ENCODE peak calls at places on chromosomes 4 and X, in ten cellular contexts. G is MM.1S, F is mammary epithelial cell, S is hepatocyte, K is IMR-90, I is PC-3, W is GM23338, H is mesenchymal stem cell, J is SK-N-SH, R is H9. C is an unnamed sample.

GRCh38 chrX:130637591-130637990 is 235.8 kb downstream of the RBMX2 start:
- DNase-seq in G (no peak), W (no peak), I (no peak), R (no peak), S (no peak), H (peak), K (peak), J (no peak), F (no peak), C (peak)

GRCh38 chr4:6612961-6613675 is 27.4 kb upstream of the MRFAP1 start:
- DNase-seq in W (no peak), F (no peak), H (no peak), S (no peak), I (no peak), K (no peak), J (no peak), G (no peak), R (no peak), C (no peak)

GRCh38 chr4:15144249-15144966 is 142.1 kb downstream of the CPEB2 start:
- DNase-seq in J (no peak), G (no peak), S (no peak), F (no peak), I (no peak), K (no peak), H (no peak), W (no peak), R (no peak), C (no peak)

GRCh38 chr4:121721700-121722099 is 24.9 kb upstream of the ANXA5 start:
- DNase-seq in J (no peak), S (no peak), H (no peak), W (no peak), R (no peak), G (no peak), I (no peak), K (no peak), F (no peak), C (no peak)

GRCh38 chr4:38109370-38109769 is 149.2 kb downstream of the PTTG2 start:
- DNase-seq in J (no peak), S (no peak), I (no peak), G (no peak), H (no peak), K (no peak), W (no peak), R (no peak), F (no peak), C (no peak)

GRCh38 chr4:180217070-180217469 is 2026.1 kb upstream of the TENM3 start:
- DNase-seq in G (no peak), H (no peak), S (no peak), F (no peak), W (no peak), R (no peak), I (no peak), K (no peak), J (no peak), C (no peak)

GRCh38 chr4:35106091-35106734 is 1138.1 kb downstream of the ARAP2 start:
- DNase-seq in S (no peak), R (no peak), G (no peak), H (no peak), W (no peak), K (no peak), I (peak), J (no peak), F (no peak), C (no peak)

GRCh38 chr4:81378398-81378797 is 93.3 kb downstream of the RASGEF1B start:
- DNase-seq in I (no peak), G (no peak), J (no peak), R (no peak), H (no peak), K (no peak), S (no peak), W (no peak), F (no peak), C (no peak)

GRCh38 chr4:77104405-77105292 is 28.9 kb upstream of the CCNI start:
- DNase-seq in K (no peak), W (no peak), J (no peak), I (peak), F (peak), G (no peak), S (peak), H (no peak), R (no peak), C (peak)

GRCh38 chr4:102627831-102628523 is 126.8 kb downstream of the NFKB1 start:
- DNase-seq in S (no peak), G (no peak), R (no peak), J (no peak), I (peak), W (no peak), F (peak), K (peak), H (peak), C (peak)

GRCh38 chr4:91826186-91826585 is 477.6 kb upstream of the GRID2 start:
- DNase-seq in W (no peak), G (no peak), I (peak), H (peak), K (no peak), S (no peak), R (no peak), F (peak), J (no peak), C (peak)

GRCh38 chr4:147747787-147748454 is 16.0 kb downstream of the ARHGAP10 start:
- DNase-seq in G (no peak), W (no peak), K (no peak), I (no peak), R (no peak), F (no peak), H (no peak), J (no peak), S (no peak), C (no peak)

GRCh38 chr4:55258152-55258863 is 87.7 kb upstream of the SRD5A3 start:
- DNase-seq in W (no peak), S (no peak), R (no peak), G (no peak), J (no peak), F (no peak), K (no peak), H (peak), I (no peak), C (no peak)

GRCh38 chr4:84905646-84906045 is 60.8 kb downstream of the WDFY3 start:
- DNase-seq in F (no peak), W (no peak), I (no peak), R (no peak), G (no peak), K (no peak), H (no peak), S (no peak), J (no peak), C (no peak)

GRCh38 chrX:10496345-10496965 is 123.9 kb downstream of the MID1 start:
- DNase-seq in F (peak), G (peak), W (no peak), H (peak), I (no peak), S (no peak), K (peak), J (peak), R (no peak), C (peak)

GRCh38 chr4:39616651-39617050 is 22.0 kb downstream of the SMIM14 start:
- DNase-seq in R (no peak), K (no peak), J (no peak), H (no peak), F (no peak), G (no peak), S (no peak), W (no peak), I (no peak), C (peak)

GRCh38 chr4:3436798-3437581 is 4.8 kb upstream of the HGFAC start:
- DNase-seq in K (peak), R (no peak), I (peak), W (no peak), G (no peak), J (no peak), F (peak), H (peak), S (peak), C (peak)

GRCh38 chr4:82984459-82984858 is 26.2 kb downstream of the LIN54 start:
- DNase-seq in S (no peak), F (peak), J (no peak), I (peak), H (peak), G (no peak), W (peak), R (no peak), K (peak), C (peak)

GRCh38 chr4:108107729-108108382 is 60.9 kb downstream of the LEF1 start:
- DNase-seq in G (no peak), W (no peak), H (no peak), K (no peak), I (no peak), R (no peak), S (no peak), J (no peak), F (no peak), C (no peak)

GRCh38 chrX:281166-281999 is at the start of gene PLCXD1:
- DNase-seq in S (peak), I (no peak), J (peak), R (peak), G (peak), K (peak), H (peak), W (peak), F (no peak), C (no peak)

GRCh38 chrX:57977992-57978391 is 67.7 kb upstream of the ZXDA start:
- DNase-seq in G (no peak), R (no peak), W (no peak), J (no peak), I (peak), K (no peak), F (no peak), H (no peak), S (no peak), C (no peak)

GRCh38 chrX:69162466-69162865 is 2.8 kb downstream of the PJA1 start:
- DNase-seq in I (no peak), H (no peak), S (no peak), F (no peak), R (no peak), G (no peak), W (no peak), K (no peak), J (no peak), C (no peak)

GRCh38 chr4:78370625-78371372 is 180.8 kb upstream of the ANXA3 start:
- DNase-seq in K (no peak), W (peak), S (peak), G (no peak), H (no peak), F (peak), R (no peak), J (no peak), I (peak), C (no peak)

GRCh38 chr4:62162606-62163005 is 962.5 kb downstream of the ADGRL3 start:
- DNase-seq in W (peak), J (no peak), F (no peak), R (peak), H (no peak), S (no peak), I (peak), K (no peak), G (no peak), C (no peak)

GRCh38 chr4:169070071-169070894 is 60.2 kb upstream of the CBR4 start:
- DNase-seq in I (peak), F (peak), S (peak), G (no peak), K (peak), W (peak), R (peak), H (peak), J (no peak), C (peak)
- H3K4me2 ChIP-seq in I (peak), F (peak), S (peak), G (no peak), K (no peak), W (no peak), R (no peak), H (no peak), J (no peak), C (peak)

GRCh38 chr4:8207314-8207713 is 8.2 kb downstream of the SH3TC1 start:
- DNase-seq in R (no peak), S (no peak), G (no peak), I (no peak), F (no peak), J (no peak), K (no peak), W (no peak), H (no peak), C (no peak)

GRCh38 chr4:8204576-8205227 is 5.6 kb downstream of the SH3TC1 start:
- DNase-seq in W (no peak), S (no peak), J (no peak), R (no peak), K (no peak), I (no peak), F (no peak), H (no peak), G (no peak), C (no peak)

GRCh38 chr4:8205241-8205707 is 6.2 kb downstream of the SH3TC1 start:
- DNase-seq in F (peak), K (peak), R (no peak), G (no peak), I (no peak), H (peak), W (no peak), S (no peak), J (peak), C (no peak)

GRCh38 chr4:8203817-8204216 is 4.7 kb downstream of the SH3TC1 start:
- DNase-seq in K (no peak), I (no peak), S (no peak), J (no peak), R (no peak), G (no peak), F (no peak), W (no peak), H (no peak), C (no peak)

DNA sequence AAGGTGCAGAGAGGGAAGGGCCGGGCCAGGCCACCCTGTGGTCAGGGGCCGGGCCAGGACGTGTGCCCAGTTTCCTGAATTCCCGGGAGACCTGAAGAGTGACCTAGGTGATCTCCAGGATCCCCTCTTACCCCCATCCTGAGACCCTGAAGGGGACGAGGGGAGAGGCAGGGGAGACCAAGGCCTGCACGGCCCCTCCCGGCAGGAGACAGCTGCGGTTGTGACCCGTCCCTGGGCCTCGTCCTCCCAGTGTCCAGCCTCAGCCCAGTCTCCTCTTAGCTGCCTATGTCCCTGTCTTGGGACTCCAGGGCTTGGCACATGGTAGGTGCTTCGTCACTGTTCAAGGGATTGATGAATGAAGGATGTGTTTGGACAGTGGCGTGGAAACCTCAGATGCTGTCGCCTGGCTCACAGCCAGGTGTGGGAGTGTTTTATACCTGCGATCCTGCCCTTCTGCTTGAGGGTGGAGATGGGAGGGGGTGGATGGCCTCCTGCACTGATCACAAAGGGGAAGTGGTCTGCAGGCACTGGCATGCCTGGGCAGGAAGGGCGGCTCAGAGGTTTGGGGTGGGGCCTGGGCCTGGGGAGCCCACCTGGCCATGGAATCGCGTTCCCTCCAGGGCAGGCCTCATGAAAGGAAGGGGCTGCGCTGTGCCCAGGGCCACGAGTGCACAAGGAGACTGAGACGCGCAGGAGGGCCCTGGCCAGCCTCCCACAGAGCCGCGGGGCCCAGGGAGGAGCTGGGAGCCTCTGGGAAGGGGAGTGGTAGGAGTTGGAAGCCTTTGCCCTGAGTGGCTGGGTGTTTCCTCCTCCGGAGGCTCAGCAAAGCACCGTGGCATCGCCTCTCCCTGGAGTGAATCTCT is 6.9 kb downstream of the SH3TC1 start:
- DNase-seq in I (no peak), W (no peak), F (peak), G (no peak), J (no peak), S (no peak), R (no peak), H (no peak), K (no peak), C (no peak)
- H3K4me2 ChIP-seq in I (no peak), W (no peak), F (peak), G (no peak), J (no peak), S (no peak), R (no peak), H (no peak), K (no peak), C (no peak)

DNA sequence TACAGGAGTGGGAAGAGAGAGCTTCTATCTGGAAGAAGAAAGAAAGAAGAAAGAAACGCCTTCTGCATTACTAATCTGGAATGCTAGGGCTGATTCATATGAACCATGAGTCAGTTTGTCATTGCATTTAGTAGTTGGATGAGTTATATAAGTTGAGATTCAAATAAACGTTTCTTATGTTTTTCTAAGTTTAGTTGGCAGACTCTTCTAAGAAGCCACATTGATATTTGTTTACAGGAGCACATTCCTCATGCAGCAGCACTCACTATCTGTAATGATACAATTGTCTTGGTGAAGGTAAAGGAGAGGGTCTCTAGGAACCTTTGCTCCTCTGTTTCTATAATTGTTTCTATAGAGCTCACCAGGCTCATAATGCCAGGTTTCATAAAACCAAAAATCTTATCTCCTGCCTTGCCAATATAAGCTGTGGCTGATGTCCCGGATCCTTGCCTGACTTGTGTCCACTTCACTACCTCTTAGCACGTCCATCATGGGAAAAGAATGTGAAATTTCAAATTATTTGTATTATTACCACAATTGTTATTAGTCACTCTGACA is 39.5 kb downstream of the HOPX start:
- DNase-seq in S (peak), W (no peak), J (no peak), H (peak), R (no peak), F (peak), K (peak), G (no peak), I (peak), C (peak)
- H3K4me2 ChIP-seq in S (no peak), W (no peak), J (peak), H (no peak), R (no peak), F (peak), K (peak), G (no peak), I (peak), C (peak)

GRCh38 chr4:118992149-118992548 is 103.5 kb downstream of the SYNPO2 start:
- DNase-seq in R (no peak), W (no peak), G (no peak), I (no peak), J (no peak), S (no peak), H (no peak), K (no peak), F (no peak), C (no peak)
- H3K4me2 ChIP-seq in R (no peak), W (no peak), G (peak), I (no peak), J (no peak), S (no peak), H (no peak), K (no peak), F (no peak), C (no peak)

GRCh38 chr4:26991057-26991456 is 130.4 kb downstream of the STIM2 start:
- DNase-seq in G (no peak), K (no peak), S (no peak), F (no peak), J (no peak), H (no peak), I (no peak), W (no peak), R (no peak), C (no peak)
- H3K4me2 ChIP-seq in G (no peak), K (no peak), S (no peak), F (no peak), J (no peak), H (no peak), I (no peak), W (no peak), R (no peak), C (no peak)

C was measured in astrocyte.